ENCODE peak calls at places on chromosome 13, in four cellular contexts. O is fibroblast of villous mesenchyme, A is T-helper 17 cell, X is retinal pigment epithelial cell. J is an unnamed sample.

GRCh38 chr13:110391273-110391672 is 84.2 kb downstream of the COL4A2 start:
- DNase-seq in O (peak; percentile 68), A (no peak), X (no peak), J (no peak)

GRCh38 chr13:71813187-71813586 is 53.8 kb downstream of the DACH1 start:
- DNase-seq in O (no peak), A (no peak), X (no peak), J (no peak)

GRCh38 chr13:76992548-76993001 is 694 bp downstream of the CLN5 start:
- DNase-seq in O (peak; percentile 25), A (peak; percentile 11), X (no peak), J (no peak)

GRCh38 chr13:111022886-111023285 is 92.2 kb upstream of the ARHGEF7 start:
- DNase-seq in O (no peak), A (no peak), X (no peak), J (no peak)

GRCh38 chr13:50509771-50510441 is 333.6 kb downstream of the DLEU7 start:
- DNase-seq in O (no peak), A (no peak), X (no peak), J (no peak)

GRCh38 chr13:35865341-35866240 is 265.6 kb downstream of the DCLK1 start:
- DNase-seq in O (no peak), A (no peak), X (no peak), J (no peak)

GRCh38 chr13:49791214-49791752 is 1.2 kb downstream of the KPNA3 start:
- DNase-seq in O (peak; percentile 36), A (no peak), X (no peak), J (no peak)

GRCh38 chr13:94811753-94812152 is 99.4 kb upstream of the SOX21 start:
- DNase-seq in O (no peak), A (no peak), X (no peak), J (no peak)

GRCh38 chr13:23655321-23655720 is 85.1 kb downstream of the TNFRSF19 start:
- DNase-seq in O (no peak), A (no peak), X (no peak), J (no peak)

GRCh38 chr13:77952737-77953136 is 34.1 kb upstream of the EDNRB start:
- DNase-seq in O (no peak), A (no peak), X (no peak), J (no peak)